ENCODE peak calls at places on chromosomes 3 and 15, in four cellular contexts. One of them, this sample, is unnamed.

GRCh38 chr15:61483599-61483998 is 254.5 kb upstream of the RORA start:
- DNase-seq in fibroblast of gingiva: no peak
- DNase-seq in SW480: no peak
- DNase-seq in AG10803: no peak
- DNase-seq in this sample: no peak

GRCh38 chr15:86197770-86198169 is 118.1 kb downstream of the AGBL1 start:
- DNase-seq in fibroblast of gingiva: no peak
- DNase-seq in SW480: no peak
- DNase-seq in AG10803: no peak
- DNase-seq in this sample: no peak

GRCh38 chr3:142984255-142984654 is 17.1 kb upstream of the U2SURP start:
- DNase-seq in fibroblast of gingiva: no peak
- DNase-seq in SW480: no peak
- DNase-seq in AG10803: no peak
- DNase-seq in this sample: no peak

GRCh38 chr3:48157215-48157840 is 30.9 kb downstream of the CDC25A start:
- DNase-seq in fibroblast of gingiva: no peak
- DNase-seq in SW480: peak
- DNase-seq in AG10803: no peak
- DNase-seq in this sample: peak

GRCh38 chr3:9226326-9226725 is 23.1 kb downstream of the SRGAP3 start:
- DNase-seq in fibroblast of gingiva: peak
- DNase-seq in SW480: no peak
- DNase-seq in AG10803: peak
- DNase-seq in this sample: peak

GRCh38 chr3:126514161-126514560 is 3.4 kb downstream of the UROC1 start:
- DNase-seq in fibroblast of gingiva: no peak
- DNase-seq in SW480: no peak
- DNase-seq in AG10803: no peak
- DNase-seq in this sample: no peak

GRCh38 chr3:5645311-5646029 is 458.0 kb downstream of the EDEM1 start:
- DNase-seq in fibroblast of gingiva: no peak
- DNase-seq in SW480: no peak
- DNase-seq in AG10803: no peak
- DNase-seq in this sample: no peak

GRCh38 chr3:122619040-122619439 is 41.6 kb downstream of the PARP15 start:
- DNase-seq in fibroblast of gingiva: no peak
- DNase-seq in SW480: no peak
- DNase-seq in AG10803: no peak
- DNase-seq in this sample: no peak

GRCh38 chr15:80260566-80260965 is 8.6 kb upstream of the CTXND1 start:
- DNase-seq in fibroblast of gingiva: no peak
- DNase-seq in SW480: no peak
- DNase-seq in AG10803: no peak
- DNase-seq in this sample: peak

GRCh38 chr3:190699784-190700183 is 162.7 kb downstream of the GMNC start:
- DNase-seq in fibroblast of gingiva: no peak
- DNase-seq in SW480: no peak
- DNase-seq in AG10803: no peak
- DNase-seq in this sample: no peak

This sample was measured in fibroblast of villous mesenchyme.